ENCODE peak calls at places on chromosomes 4 and X, in nine cellular contexts. One of them, this sample, is unnamed.

GRCh38 chr4:89324671-89325070 is 17.1 kb upstream of the GPRIN3 start:
- DNase-seq in endothelial cell: no peak
- DNase-seq in dorsolateral prefrontal cortex: no peak
- DNase-seq in choroid plexus epithelial cell: peak
- DNase-seq in fibroblast of the aortic adventitia: no peak
- DNase-seq in GM13977: peak
- DNase-seq in A673: no peak
- DNase-seq in HFFc6: no peak
- DNase-seq in AG09309: no peak
- DNase-seq in this sample: no peak

GRCh38 chr4:6912412-6912811 is 2.8 kb downstream of the TBC1D14 start:
- DNase-seq in A673: no peak
- DNase-seq in choroid plexus epithelial cell: no peak
- DNase-seq in HFFc6: no peak
- DNase-seq in GM13977: no peak
- DNase-seq in fibroblast of the aortic adventitia: no peak
- DNase-seq in dorsolateral prefrontal cortex: no peak
- DNase-seq in AG09309: no peak
- DNase-seq in endothelial cell: no peak
- DNase-seq in this sample: no peak

GRCh38 chrX:150844016-150844415 is 54.5 kb downstream of the CD99L2 start:
- DNase-seq in endothelial cell: no peak
- DNase-seq in HFFc6: no peak
- DNase-seq in fibroblast of the aortic adventitia: no peak
- DNase-seq in AG09309: no peak
- DNase-seq in choroid plexus epithelial cell: no peak
- DNase-seq in A673: no peak
- DNase-seq in dorsolateral prefrontal cortex: no peak
- DNase-seq in GM13977: no peak
- DNase-seq in this sample: no peak

GRCh38 chr4:23234716-23235115 is 542.0 kb downstream of the GBA3 start:
- DNase-seq in dorsolateral prefrontal cortex: no peak
- DNase-seq in A673: no peak
- DNase-seq in GM13977: no peak
- DNase-seq in AG09309: no peak
- DNase-seq in fibroblast of the aortic adventitia: no peak
- DNase-seq in endothelial cell: no peak
- DNase-seq in choroid plexus epithelial cell: no peak
- DNase-seq in HFFc6: no peak
- DNase-seq in this sample: no peak

GRCh38 chrX:39665830-39666518 is 431.8 kb downstream of the BCOR start:
- DNase-seq in HFFc6: no peak
- DNase-seq in AG09309: no peak
- DNase-seq in dorsolateral prefrontal cortex: no peak
- DNase-seq in A673: no peak
- DNase-seq in fibroblast of the aortic adventitia: peak
- DNase-seq in GM13977: no peak
- DNase-seq in choroid plexus epithelial cell: no peak
- DNase-seq in endothelial cell: no peak
- DNase-seq in this sample: no peak

GRCh38 chrX:40003982-40004535 is 93.7 kb downstream of the BCOR start:
- DNase-seq in A673: no peak
- DNase-seq in fibroblast of the aortic adventitia: no peak
- DNase-seq in endothelial cell: no peak
- DNase-seq in AG09309: no peak
- DNase-seq in GM13977: no peak
- DNase-seq in HFFc6: no peak
- DNase-seq in dorsolateral prefrontal cortex: no peak
- DNase-seq in choroid plexus epithelial cell: no peak
- DNase-seq in this sample: no peak

GRCh38 chrX:126165721-126166401 is at the start of gene DCAF12L2:
- DNase-seq in fibroblast of the aortic adventitia: no peak
- DNase-seq in HFFc6: no peak
- DNase-seq in AG09309: no peak
- DNase-seq in choroid plexus epithelial cell: no peak
- DNase-seq in GM13977: no peak
- DNase-seq in A673: peak
- DNase-seq in endothelial cell: peak
- DNase-seq in dorsolateral prefrontal cortex: no peak
- DNase-seq in this sample: no peak

GRCh38 chrX:148928803-148929202 is 428.4 kb downstream of the AFF2 start:
- DNase-seq in dorsolateral prefrontal cortex: no peak
- DNase-seq in AG09309: no peak
- DNase-seq in fibroblast of the aortic adventitia: peak
- DNase-seq in choroid plexus epithelial cell: peak
- DNase-seq in HFFc6: no peak
- DNase-seq in endothelial cell: no peak
- DNase-seq in A673: no peak
- DNase-seq in GM13977: no peak
- DNase-seq in this sample: no peak

GRCh38 chr4:37631551-37631950 is 54.6 kb downstream of the RELL1 start:
- DNase-seq in endothelial cell: no peak
- DNase-seq in choroid plexus epithelial cell: peak
- DNase-seq in GM13977: no peak
- DNase-seq in HFFc6: no peak
- DNase-seq in fibroblast of the aortic adventitia: peak
- DNase-seq in A673: no peak
- DNase-seq in dorsolateral prefrontal cortex: no peak
- DNase-seq in AG09309: no peak
- DNase-seq in this sample: no peak

GRCh38 chrX:21176927-21177571 is 197.2 kb upstream of the CNKSR2 start:
- DNase-seq in GM13977: no peak
- DNase-seq in AG09309: no peak
- DNase-seq in endothelial cell: no peak
- DNase-seq in HFFc6: no peak
- DNase-seq in A673: no peak
- DNase-seq in fibroblast of the aortic adventitia: no peak
- DNase-seq in dorsolateral prefrontal cortex: no peak
- DNase-seq in choroid plexus epithelial cell: no peak
- DNase-seq in this sample: no peak

GRCh38 chr4:7384929-7385890 is 49.5 kb downstream of the PSAPL1 start:
- DNase-seq in GM13977: no peak
- DNase-seq in A673: no peak
- DNase-seq in HFFc6: no peak
- DNase-seq in AG09309: no peak
- DNase-seq in fibroblast of the aortic adventitia: no peak
- DNase-seq in endothelial cell: peak
- DNase-seq in dorsolateral prefrontal cortex: no peak
- DNase-seq in choroid plexus epithelial cell: no peak
- DNase-seq in this sample: peak

GRCh38 chr4:112287258-112287873 is 1.7 kb upstream of the TIFA start:
- DNase-seq in GM13977: no peak
- DNase-seq in AG09309: no peak
- DNase-seq in dorsolateral prefrontal cortex: no peak
- DNase-seq in HFFc6: no peak
- DNase-seq in A673: no peak
- DNase-seq in endothelial cell: no peak
- DNase-seq in fibroblast of the aortic adventitia: no peak
- DNase-seq in choroid plexus epithelial cell: no peak
- DNase-seq in this sample: no peak

GRCh38 chr4:173735055-173735454 is 205.0 kb upstream of the HAND2 start:
- DNase-seq in HFFc6: no peak
- DNase-seq in choroid plexus epithelial cell: no peak
- DNase-seq in A673: peak
- DNase-seq in AG09309: no peak
- DNase-seq in dorsolateral prefrontal cortex: no peak
- DNase-seq in GM13977: no peak
- DNase-seq in endothelial cell: no peak
- DNase-seq in fibroblast of the aortic adventitia: peak
- DNase-seq in this sample: no peak

GRCh38 chrX:53001958-53002357 is 43.6 kb upstream of the FAM156A start:
- DNase-seq in choroid plexus epithelial cell: no peak
- DNase-seq in endothelial cell: no peak
- DNase-seq in A673: no peak
- DNase-seq in dorsolateral prefrontal cortex: no peak
- DNase-seq in HFFc6: no peak
- DNase-seq in fibroblast of the aortic adventitia: no peak
- DNase-seq in GM13977: no peak
- DNase-seq in AG09309: no peak
- DNase-seq in this sample: no peak

GRCh38 chr4:153781717-153782416 is 7.0 kb downstream of the SFRP2 start:
- DNase-seq in dorsolateral prefrontal cortex: no peak
- DNase-seq in endothelial cell: no peak
- DNase-seq in GM13977: no peak
- DNase-seq in AG09309: peak
- DNase-seq in HFFc6: peak
- DNase-seq in choroid plexus epithelial cell: peak
- DNase-seq in A673: peak
- DNase-seq in fibroblast of the aortic adventitia: peak
- DNase-seq in this sample: no peak
- TF ChIP-seq CTCF in dorsolateral prefrontal cortex: no peak
- TF ChIP-seq CTCF in endothelial cell: no peak
- TF ChIP-seq CTCF in GM13977: no peak
- TF ChIP-seq CTCF in AG09309: no peak
- TF ChIP-seq CTCF in HFFc6: no peak
- TF ChIP-seq CTCF in choroid plexus epithelial cell: peak
- TF ChIP-seq CTCF in A673: peak
- TF ChIP-seq CTCF in fibroblast of the aortic adventitia: no peak
- TF ChIP-seq CTCF in this sample: no peak

GRCh38 chr4:158722917-158723793 is at the start of gene PPID:
- DNase-seq in GM13977: peak
- DNase-seq in AG09309: no peak
- DNase-seq in A673: peak
- DNase-seq in endothelial cell: peak
- DNase-seq in HFFc6: peak
- DNase-seq in dorsolateral prefrontal cortex: peak
- DNase-seq in fibroblast of the aortic adventitia: peak
- DNase-seq in choroid plexus epithelial cell: peak
- DNase-seq in this sample: peak
- TF ChIP-seq CTCF in GM13977: no peak
- TF ChIP-seq CTCF in AG09309: no peak
- TF ChIP-seq CTCF in A673: no peak
- TF ChIP-seq CTCF in endothelial cell: no peak
- TF ChIP-seq CTCF in HFFc6: peak
- TF ChIP-seq CTCF in dorsolateral prefrontal cortex: no peak
- TF ChIP-seq CTCF in fibroblast of the aortic adventitia: no peak
- TF ChIP-seq CTCF in choroid plexus epithelial cell: peak
- TF ChIP-seq CTCF in this sample: no peak

DNA sequence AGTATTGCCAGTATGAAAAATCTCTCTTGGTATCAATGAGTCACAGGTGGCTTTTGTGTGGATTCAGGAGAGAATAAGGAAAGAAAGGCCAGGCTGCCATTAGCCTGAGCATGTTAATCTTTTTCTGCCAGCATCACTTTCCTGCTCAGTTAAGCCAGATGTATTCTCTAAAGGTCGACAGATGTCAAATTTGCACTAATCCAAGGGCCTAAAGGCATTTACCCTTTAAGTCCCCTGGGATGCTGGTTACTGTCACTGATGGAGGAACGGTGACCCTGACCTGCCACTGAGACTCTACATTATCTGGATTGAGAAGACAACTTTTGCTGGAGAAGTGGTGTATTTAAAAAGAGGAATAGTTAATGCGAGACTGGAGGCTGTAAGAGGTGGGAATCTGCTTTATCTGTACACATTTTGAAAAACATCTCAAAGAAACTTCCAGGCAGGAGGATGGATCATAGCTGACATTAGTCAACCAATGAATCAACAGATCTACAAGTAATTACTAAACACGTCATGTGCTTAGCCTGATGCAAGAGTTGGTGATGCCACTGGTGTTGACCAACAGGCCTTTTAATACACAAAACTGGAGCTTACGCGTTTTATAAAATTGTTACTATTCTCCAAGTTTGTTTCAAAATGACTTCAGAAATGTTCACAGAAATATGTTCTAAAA is 241.4 kb upstream of the ANXA3 start:
- DNase-seq in A673: no peak
- DNase-seq in HFFc6: no peak
- DNase-seq in dorsolateral prefrontal cortex: no peak
- DNase-seq in choroid plexus epithelial cell: no peak
- DNase-seq in endothelial cell: no peak
- DNase-seq in AG09309: no peak
- DNase-seq in fibroblast of the aortic adventitia: peak
- DNase-seq in GM13977: no peak
- DNase-seq in this sample: no peak
- TF ChIP-seq CTCF in A673: no peak
- TF ChIP-seq CTCF in HFFc6: no peak
- TF ChIP-seq CTCF in dorsolateral prefrontal cortex: no peak
- TF ChIP-seq CTCF in choroid plexus epithelial cell: no peak
- TF ChIP-seq CTCF in endothelial cell: no peak
- TF ChIP-seq CTCF in AG09309: no peak
- TF ChIP-seq CTCF in fibroblast of the aortic adventitia: no peak
- TF ChIP-seq CTCF in GM13977: no peak
- TF ChIP-seq CTCF in this sample: no peak

GRCh38 chr4:3789587-3789986 is 23.4 kb downstream of the ADRA2C start:
- DNase-seq in fibroblast of the aortic adventitia: no peak
- DNase-seq in A673: no peak
- DNase-seq in HFFc6: no peak
- DNase-seq in choroid plexus epithelial cell: no peak
- DNase-seq in dorsolateral prefrontal cortex: no peak
- DNase-seq in endothelial cell: no peak
- DNase-seq in AG09309: no peak
- DNase-seq in GM13977: no peak
- DNase-seq in this sample: no peak

GRCh38 chr4:3791910-3792542 is 25.8 kb downstream of the ADRA2C start:
- DNase-seq in endothelial cell: peak
- DNase-seq in dorsolateral prefrontal cortex: no peak
- DNase-seq in GM13977: peak
- DNase-seq in choroid plexus epithelial cell: peak
- DNase-seq in HFFc6: peak
- DNase-seq in A673: peak
- DNase-seq in fibroblast of the aortic adventitia: peak
- DNase-seq in AG09309: no peak
- DNase-seq in this sample: no peak

GRCh38 chr4:3788366-3788660 is 22.1 kb downstream of the ADRA2C start:
- DNase-seq in fibroblast of the aortic adventitia: no peak
- DNase-seq in dorsolateral prefrontal cortex: no peak
- DNase-seq in choroid plexus epithelial cell: no peak
- DNase-seq in AG09309: no peak
- DNase-seq in GM13977: no peak
- DNase-seq in endothelial cell: no peak
- DNase-seq in A673: no peak
- DNase-seq in HFFc6: no peak
- DNase-seq in this sample: no peak

GRCh38 chr4:3791256-3791655 is 25.1 kb downstream of the ADRA2C start:
- DNase-seq in dorsolateral prefrontal cortex: no peak
- DNase-seq in choroid plexus epithelial cell: no peak
- DNase-seq in GM13977: no peak
- DNase-seq in fibroblast of the aortic adventitia: no peak
- DNase-seq in A673: no peak
- DNase-seq in endothelial cell: no peak
- DNase-seq in AG09309: no peak
- DNase-seq in HFFc6: no peak
- DNase-seq in this sample: no peak

DNA sequence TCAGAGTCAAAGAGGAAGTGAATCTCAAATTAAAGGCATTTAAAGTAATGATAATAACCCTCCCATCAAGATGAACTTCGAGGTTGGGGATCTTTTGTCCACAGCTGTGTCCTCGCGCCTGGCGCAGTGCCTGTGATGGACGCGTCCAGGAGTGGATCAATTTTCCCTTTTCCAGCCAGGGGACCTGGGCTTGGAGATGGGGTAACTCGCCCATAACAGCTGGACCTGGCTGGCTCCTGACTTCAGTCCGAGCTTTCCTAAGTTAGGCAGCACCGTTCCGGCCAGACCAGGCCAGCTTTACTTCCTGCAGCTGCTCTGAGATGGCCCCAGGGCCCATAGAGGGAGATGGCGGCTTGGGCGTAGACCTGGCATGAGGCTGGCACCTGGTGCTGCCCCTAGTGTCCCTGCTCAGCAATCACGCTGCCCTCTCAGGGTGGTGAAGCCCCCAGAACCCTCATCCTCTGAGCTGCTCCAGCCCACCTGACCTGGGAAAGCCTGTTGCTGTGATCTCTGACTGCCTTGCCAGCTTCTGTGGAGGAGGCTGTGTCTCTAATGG is 23.9 kb downstream of the ADRA2C start:
- DNase-seq in A673: no peak
- DNase-seq in dorsolateral prefrontal cortex: no peak
- DNase-seq in HFFc6: no peak
- DNase-seq in AG09309: no peak
- DNase-seq in GM13977: no peak
- DNase-seq in choroid plexus epithelial cell: no peak
- DNase-seq in fibroblast of the aortic adventitia: no peak
- DNase-seq in endothelial cell: no peak
- DNase-seq in this sample: no peak
- TF ChIP-seq CTCF in A673: no peak
- TF ChIP-seq CTCF in dorsolateral prefrontal cortex: no peak
- TF ChIP-seq CTCF in HFFc6: no peak
- TF ChIP-seq CTCF in AG09309: no peak
- TF ChIP-seq CTCF in GM13977: no peak
- TF ChIP-seq CTCF in choroid plexus epithelial cell: no peak
- TF ChIP-seq CTCF in fibroblast of the aortic adventitia: no peak
- TF ChIP-seq CTCF in endothelial cell: no peak
- TF ChIP-seq CTCF in this sample: no peak

This sample was measured in D721Med.